ENCODE peak calls at places on chromosomes 1 and 21, in four cellular contexts. T is H1, E is K562, G is HepG2. M is an unnamed sample.

GRCh38 chr1:3799976-3800685 is 3.8 kb upstream of the LRRC47 start:
- DNase-seq in T (no peak), E (no peak), G (no peak), M (no peak)

GRCh38 chr1:201795066-201795465 is 33.9 kb upstream of the IPO9 start:
- DNase-seq in T (no peak), G (no peak), E (no peak), M (no peak)

GRCh38 chr21:39737376-39738000 is 7.5 kb upstream of the IGSF5 start:
- DNase-seq in G (no peak), T (no peak), E (no peak), M (no peak)

GRCh38 chr1:3219005-3219724 is 150.2 kb downstream of the PRDM16 start:
- DNase-seq in T (no peak), G (peak), E (no peak), M (no peak)

GRCh38 chr1:67085326-67085725 is 31.4 kb upstream of the SLC35D1 start:
- DNase-seq in G (no peak), T (no peak), E (no peak), M (no peak)

GRCh38 chr1:90579212-90579802 is 137.8 kb downstream of the BARHL2 start:
- DNase-seq in E (peak), T (no peak), G (peak), M (no peak)

GRCh38 chr1:106439475-106439874 is 617.0 kb upstream of the PRMT6 start:
- DNase-seq in E (no peak), G (no peak), T (no peak), M (no peak)

GRCh38 chr1:169326644-169327316 is 40.8 kb downstream of the NME7 start:
- DNase-seq in G (no peak), E (no peak), T (no peak), M (peak)

GRCh38 chr1:2433196-2433595 is 20.8 kb upstream of the PEX10 start:
- DNase-seq in G (no peak), T (no peak), E (no peak), M (no peak)

GRCh38 chr1:155003227-155003765 is 694 bp downstream of the ZBTB7B start:
- DNase-seq in G (no peak), E (no peak), T (no peak), M (no peak)

GRCh38 chr1:39666772-39667171 is 5.1 kb downstream of the NT5C1A start:
- DNase-seq in G (no peak), E (no peak), T (no peak), M (peak)

GRCh38 chr1:58874757-58875755 is 91.2 kb upstream of the JUN start:
- DNase-seq in G (peak), T (no peak), E (no peak), M (no peak)

GRCh38 chr1:45568421-45568820 is 15.4 kb upstream of the NASP start:
- DNase-seq in G (no peak), T (no peak), E (no peak), M (no peak)
- TF ChIP-seq JUND in G (no peak), T (no peak), E (no peak), M (no peak)

DNA sequence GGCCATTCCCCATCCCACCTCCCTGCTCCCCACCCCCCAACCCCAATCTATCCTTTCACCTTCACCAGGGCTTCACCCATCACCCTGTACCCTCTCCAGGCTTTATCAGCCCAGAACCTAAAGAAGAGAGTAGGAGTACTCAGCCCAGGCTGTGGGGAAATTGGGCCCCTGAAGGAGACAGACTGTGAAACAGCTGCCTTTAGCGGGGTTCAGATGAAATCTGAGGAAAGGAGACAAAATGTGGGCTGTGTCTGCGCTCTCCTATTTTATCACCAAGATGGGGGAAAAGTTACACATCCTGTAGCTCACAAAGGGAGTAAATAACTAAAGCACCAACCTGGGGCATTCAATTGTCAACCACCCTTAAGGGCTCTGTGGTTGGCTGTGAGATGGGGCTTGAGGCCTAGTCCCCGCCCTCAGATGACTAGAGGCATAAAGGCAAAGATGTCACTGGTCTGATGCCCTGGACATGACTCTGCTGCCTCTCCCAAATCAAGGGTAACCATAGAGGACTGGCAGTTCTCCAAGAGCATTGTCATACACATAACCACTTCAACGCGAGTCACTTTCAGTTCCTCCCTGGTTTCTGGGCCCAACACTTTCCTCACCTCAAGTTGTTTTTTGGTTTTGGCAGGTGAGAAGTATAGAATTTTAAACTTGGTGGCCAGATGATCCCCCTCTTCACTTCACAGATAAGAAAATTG is 30.0 kb downstream of the SLC27A3 start:
- DNase-seq in T (no peak), G (no peak), E (no peak), M (peak)
- TF ChIP-seq CBX5 in T (no peak), G (no peak), E (no peak), M (no peak)

DNA sequence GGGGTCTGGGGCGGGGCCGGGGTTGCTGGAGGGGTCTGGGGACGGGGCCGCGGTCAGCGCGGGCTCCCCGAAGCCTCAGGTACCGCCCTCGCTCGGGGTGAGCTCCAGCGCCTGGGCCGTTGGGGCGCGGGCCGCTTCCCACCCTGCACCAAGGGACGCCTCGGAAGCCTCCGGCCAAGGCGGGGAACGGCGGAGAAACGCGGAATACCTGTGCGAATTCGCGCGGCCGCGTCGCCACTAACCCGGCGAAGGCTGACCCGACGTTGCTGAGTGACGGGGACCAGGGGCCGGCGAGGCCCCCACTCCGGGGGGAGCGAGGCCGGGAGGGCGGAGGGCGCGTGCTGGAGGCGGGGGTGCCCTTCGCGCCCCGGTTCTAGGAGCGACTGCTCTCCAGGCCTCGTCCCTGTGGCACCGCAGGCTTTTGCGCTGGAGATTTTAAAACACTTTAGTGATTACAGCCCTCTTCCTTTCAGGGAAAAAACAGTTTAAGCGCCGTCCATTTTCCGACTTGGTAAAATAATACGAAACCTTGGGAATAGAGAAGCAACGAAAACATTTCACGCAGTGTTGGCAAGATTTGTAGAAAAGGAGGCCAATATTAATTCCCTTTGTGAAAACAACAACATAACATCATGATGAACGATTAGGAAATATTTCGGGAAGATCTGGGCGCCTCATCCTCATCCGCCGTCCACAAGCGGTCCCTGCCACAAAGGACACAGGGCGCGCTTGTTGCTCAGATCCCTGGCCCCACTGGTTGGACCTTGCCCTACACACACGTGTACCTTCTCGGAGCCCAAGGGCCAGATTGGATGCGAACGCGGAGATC is 971 bp upstream of the GNG4 start:
- DNase-seq in T (peak), G (peak), E (no peak), M (no peak)
- TF ChIP-seq JUND in T (no peak), G (peak), E (no peak), M (no peak)

GRCh38 chr1:15094719-15095491 is 58.6 kb upstream of the TMEM51 start:
- DNase-seq in E (no peak), G (no peak), T (no peak), M (no peak)
- TF ChIP-seq CBX5 in E (no peak), G (no peak), T (no peak), M (no peak)

DNA sequence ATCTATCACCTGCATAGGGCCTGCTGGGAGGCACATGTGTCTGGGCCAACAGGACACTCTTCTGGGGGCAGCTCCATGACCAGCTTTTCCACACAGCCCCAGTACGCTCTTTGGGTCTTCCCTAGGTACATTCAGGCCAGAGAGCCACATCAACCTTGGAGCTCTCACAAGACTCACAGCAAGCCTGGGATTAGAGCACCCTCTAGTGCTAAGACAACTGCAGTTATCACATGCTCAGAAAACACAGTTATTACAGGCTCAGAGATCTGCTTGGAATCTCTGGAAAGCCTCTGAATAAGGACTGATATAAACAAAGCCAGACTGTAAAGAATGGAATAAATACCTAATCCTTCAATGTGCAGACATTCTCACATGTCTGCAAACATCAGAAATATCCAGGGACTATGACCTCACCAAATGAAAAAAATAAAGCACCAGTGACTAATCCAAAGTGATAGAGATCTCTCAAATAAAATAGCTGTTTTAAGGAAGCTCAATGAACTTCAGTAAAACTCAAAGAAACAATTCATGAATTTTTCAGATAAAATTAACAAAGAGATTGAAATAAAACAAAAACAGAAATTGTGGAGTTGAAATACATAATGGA is 563.9 kb upstream of the NR5A2 start:
- DNase-seq in E (no peak), G (peak), T (peak), M (peak)
- TF ChIP-seq JUND in E (no peak), G (no peak), T (no peak), M (no peak)

DNA sequence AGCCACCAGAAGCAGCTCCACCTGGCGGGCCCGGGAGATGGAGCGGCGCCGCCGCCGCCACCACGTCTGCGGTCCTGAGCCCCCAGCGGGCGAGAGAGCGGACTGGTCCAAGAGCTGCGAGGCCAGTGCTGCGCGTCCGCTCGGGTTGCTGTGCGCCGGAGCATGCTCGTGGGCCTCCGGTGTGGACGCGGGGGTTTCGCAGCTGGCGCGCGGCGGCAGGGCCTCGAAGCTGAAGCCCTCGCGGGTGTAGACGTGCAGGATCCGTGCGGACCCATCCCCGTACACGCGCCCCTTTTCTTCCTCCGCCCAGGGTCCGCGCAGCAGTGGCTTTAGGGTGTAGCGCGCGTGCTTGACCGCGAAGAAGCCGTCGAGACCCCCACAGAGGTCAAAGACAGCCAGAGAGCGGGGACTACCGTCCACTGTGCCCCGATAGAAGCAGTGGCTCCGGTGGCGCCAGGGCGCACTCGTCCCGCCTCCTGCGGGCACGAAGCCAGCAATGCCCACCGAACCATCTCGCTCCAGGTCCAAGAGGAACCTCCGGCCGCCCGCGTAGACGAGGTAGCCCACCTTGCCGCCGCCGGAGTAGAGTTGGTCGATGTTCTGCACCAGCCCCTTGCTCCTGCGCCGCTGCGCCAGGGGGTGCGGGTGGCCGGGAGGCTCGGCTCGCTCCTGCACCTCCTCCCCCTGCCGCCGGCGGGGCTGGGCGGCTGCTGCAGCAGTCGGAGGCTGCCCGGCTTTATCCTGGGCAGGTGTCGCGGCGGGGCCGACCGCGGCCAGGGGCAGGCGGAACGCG is 1.1 kb downstream of the ADAMTS5 start:
- DNase-seq in E (no peak), G (no peak), T (peak), M (no peak)
- TF ChIP-seq CBX5 in E (no peak), G (no peak), T (no peak), M (no peak)

GRCh38 chr1:211576717-211577116 is 2.2 kb downstream of the SLC30A1 start:
- DNase-seq in E (no peak), G (no peak), T (no peak), M (no peak)

GRCh38 chr1:211577826-211578639 is 928 bp downstream of the SLC30A1 start:
- DNase-seq in T (peak), G (peak), E (peak), M (no peak)

GRCh38 chr1:211579434-211580302 is 707 bp upstream of the SLC30A1 start:
- DNase-seq in G (peak), E (no peak), T (no peak), M (no peak)

GRCh38 chr1:211578640-211579433 is at the start of gene SLC30A1:
- DNase-seq in E (peak), G (peak), T (peak), M (peak)

DNA sequence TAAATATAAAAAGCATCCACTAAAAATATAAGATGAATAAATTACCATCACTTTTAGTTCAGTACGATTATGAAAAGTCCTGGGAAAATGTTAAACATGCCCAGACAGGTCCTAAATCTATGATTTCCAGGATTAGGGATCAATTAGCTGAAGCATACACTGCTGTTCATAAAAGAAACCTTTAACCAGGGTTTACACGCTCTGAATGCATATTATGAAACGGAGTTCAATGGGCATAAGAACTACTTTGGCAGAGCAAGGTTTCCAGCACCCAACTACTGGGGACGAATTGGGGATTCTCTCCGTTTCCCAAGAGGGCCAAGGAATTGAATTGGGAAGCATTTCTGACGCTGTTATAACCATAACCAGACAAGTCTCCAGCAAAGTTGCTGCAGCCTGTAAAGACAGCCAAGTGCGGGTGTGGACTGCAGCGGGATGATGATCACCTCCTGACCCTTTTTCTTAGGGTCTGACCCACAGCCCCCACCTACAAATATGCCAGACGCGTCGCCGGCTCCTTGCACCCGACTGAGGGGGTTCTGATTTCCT is 1.6 kb downstream of the SLC30A1 start:
- DNase-seq in E (no peak), G (no peak), T (no peak), M (no peak)
- TF ChIP-seq JUND in E (no peak), G (no peak), T (no peak), M (no peak)

DNA sequence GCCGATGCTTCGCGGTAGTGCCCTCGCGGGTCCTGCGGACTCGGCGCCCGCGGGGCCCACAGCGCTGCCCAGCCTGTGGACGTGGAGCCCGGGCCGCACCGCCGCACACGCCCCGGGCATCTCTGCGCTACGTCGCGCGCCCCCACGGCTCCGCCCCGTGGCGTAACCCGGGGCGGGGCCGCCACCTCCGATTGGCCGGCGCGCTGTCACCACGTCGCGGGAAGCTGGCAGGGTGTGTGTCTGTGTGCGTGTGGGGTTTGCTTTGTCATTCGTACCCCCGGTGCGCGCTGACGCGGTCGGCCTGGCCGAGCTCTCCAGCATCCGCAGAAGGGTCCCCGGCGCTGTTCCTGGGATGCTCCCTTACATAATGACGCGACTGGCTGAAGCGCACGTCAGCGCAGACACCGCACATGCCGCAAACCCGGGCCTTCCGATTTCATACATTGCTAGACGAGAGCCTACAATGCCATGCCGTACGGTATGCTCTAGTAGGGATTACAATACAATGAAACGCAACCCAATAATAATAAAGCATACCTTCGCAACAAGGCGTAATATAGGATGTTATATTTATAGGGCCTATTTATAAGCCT is 528 bp upstream of the MACO1 start:
- DNase-seq in E (peak), T (peak), G (peak), M (no peak)
- TF ChIP-seq CBX5 in E (no peak), T (no peak), G (no peak), M (no peak)

GRCh38 chr1:196464545-196464944 is 143.7 kb downstream of the KCNT2 start:
- DNase-seq in G (no peak), T (no peak), E (no peak), M (no peak)
- TF ChIP-seq JUND in G (no peak), T (no peak), E (no peak), M (no peak)